ENCODE peak calls at places on chromosomes 3 and 15, in five cellular contexts. U, W, J, Z and L are unnamed samples.

GRCh38 chr3:153164009-153164550 is 2.1 kb downstream of the RAP2B start:
- DNase-seq in U (no peak), W (no peak), J (no peak), Z (no peak), L (no peak)

GRCh38 chr3:139906441-139906840 is 28.5 kb upstream of the CLSTN2 start:
- DNase-seq in Z (peak; percentile 22), J (no peak), U (peak; percentile 30), W (peak; percentile 14), L (peak; percentile 67)

GRCh38 chr3:71641669-71642068 is 58.1 kb upstream of the FOXP1 start:
- DNase-seq in Z (peak; percentile 7), W (peak; percentile 68), U (no peak), J (no peak), L (peak; percentile 49)

GRCh38 chr3:5428607-5429516 is 241.4 kb downstream of the EDEM1 start:
- DNase-seq in U (no peak), W (no peak), Z (no peak), J (no peak), L (no peak)

GRCh38 chr3:182787302-182788036 is 5.8 kb upstream of the ATP11B start:
- DNase-seq in W (no peak), Z (peak; percentile 64), U (no peak), J (no peak), L (no peak)

GRCh38 chr3:113158210-113158609 is 53.1 kb upstream of the BOC start:
- DNase-seq in Z (no peak), U (no peak), W (peak; percentile 6), J (no peak), L (no peak)

GRCh38 chr3:14534379-14535191 is 5.6 kb downstream of the GRIP2 start:
- DNase-seq in W (no peak), J (peak; percentile 33), U (no peak), Z (no peak), L (no peak)

GRCh38 chr3:144051211-144051610 is 79.6 kb downstream of the DIPK2A start:
- DNase-seq in Z (no peak), W (no peak), U (no peak), J (no peak), L (no peak)

GRCh38 chr15:39990706-39991105 is 48.3 kb downstream of the SRP14 start:
- DNase-seq in W (no peak), J (no peak), U (no peak), Z (no peak), L (no peak)

GRCh38 chr3:196641278-196642058 is 2.0 kb downstream of the NRROS start:
- DNase-seq in Z (no peak), W (no peak), U (no peak), J (no peak), L (no peak)

GRCh38 chr15:75842722-75843617 is at the start of gene UBE2Q2:
- DNase-seq in Z (peak; percentile 62), W (peak; percentile 88), U (peak; percentile 70), J (peak; percentile 87), L (peak; percentile 62)
- TF ChIP-seq CTCF in Z (no peak), W (no peak), U (peak; percentile 2), J (no peak), L (no peak)

GRCh38 chr3:12931273-12931905 is 90.0 kb upstream of the RPL32 start:
- DNase-seq in W (no peak), Z (no peak), U (no peak), J (peak; percentile 76), L (no peak)
- H3K27ac ChIP-seq in W (no peak overlapping the region), Z (no peak overlapping the region), U (no peak overlapping the region), J (peak overlapping the region; percentile 91), L (no peak overlapping the region)

DNA sequence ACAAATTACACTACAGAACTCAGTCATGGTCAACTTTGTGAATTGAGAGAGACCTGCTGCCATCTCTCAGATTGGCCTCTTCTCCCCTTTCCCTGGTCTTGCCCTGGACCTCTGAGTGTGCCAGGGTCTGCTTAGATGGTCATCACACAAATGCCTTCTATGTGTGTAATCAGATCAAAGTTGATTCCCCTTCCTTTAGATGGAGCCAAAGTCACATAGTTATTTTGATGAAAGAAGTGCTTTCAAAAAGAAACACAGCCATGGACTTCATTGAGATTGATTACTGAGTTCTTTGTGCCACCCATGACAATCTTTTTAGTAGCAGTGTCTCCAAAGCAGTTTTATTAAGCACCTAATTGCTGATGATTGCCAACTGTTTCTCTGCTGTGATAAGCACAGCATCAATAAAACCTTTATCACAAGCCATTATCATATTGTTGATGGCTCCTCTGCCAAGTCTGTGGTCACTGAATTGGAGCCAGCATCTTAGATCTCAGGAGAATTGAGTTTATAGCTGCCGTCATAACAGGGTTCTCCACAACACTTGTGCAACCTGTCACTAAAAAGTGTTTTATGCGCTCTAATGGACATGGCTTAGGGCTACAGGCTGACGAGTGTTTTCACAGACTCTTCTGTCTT is 149.7 kb upstream of the NUDT16 start:
- DNase-seq in U (no peak), J (no peak), W (peak; percentile 4), Z (no peak), L (no peak)
- TF ChIP-seq CTCF in U (no peak), J (no peak), W (no peak), Z (no peak), L (no peak)

GRCh38 chr3:32447865-32448400 is 54.7 kb downstream of the CMTM6 start:
- DNase-seq in W (no peak), J (no peak), U (no peak), Z (no peak), L (no peak)
- H3K27ac ChIP-seq in W (no peak overlapping the region), J (no peak overlapping the region), U (no peak overlapping the region), Z (no peak overlapping the region), L (no peak overlapping the region)

GRCh38 chr3:114600571-114600970 is 306.7 kb downstream of the TIGIT start:
- DNase-seq in Z (no peak), U (no peak), J (no peak), W (no peak), L (no peak)

GRCh38 chr3:114595521-114596028 is 301.7 kb downstream of the TIGIT start:
- DNase-seq in J (no peak), Z (peak; percentile 24), W (no peak), U (no peak), L (no peak)

GRCh38 chr3:114596147-114596546 is 302.3 kb downstream of the TIGIT start:
- DNase-seq in W (no peak), U (no peak), Z (no peak), J (no peak), L (no peak)

DNA sequence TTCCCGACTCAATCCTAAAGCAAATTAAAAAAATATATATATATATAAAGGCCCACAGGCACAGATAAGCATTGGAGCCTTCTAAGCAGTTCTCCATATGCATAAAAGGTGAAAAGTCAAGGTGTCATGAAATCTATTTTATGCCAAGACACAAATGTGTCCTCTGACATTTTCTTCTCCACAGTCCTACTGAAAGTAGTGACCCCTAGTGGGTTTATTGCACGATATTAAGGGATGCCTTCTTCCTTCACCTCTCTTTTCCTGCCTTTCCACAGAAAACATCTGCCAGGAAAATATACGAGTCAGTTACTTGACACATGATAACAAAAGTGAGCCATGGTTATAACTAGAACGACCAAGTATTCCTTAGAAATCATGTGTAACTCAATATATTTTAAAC is 303.2 kb downstream of the TIGIT start:
- DNase-seq in W (no peak), Z (no peak), J (no peak), U (no peak), L (no peak)
- TF ChIP-seq CTCF in W (peak; percentile 21), Z (peak; percentile 20), J (no peak), U (no peak), L (no peak)

GRCh38 chr3:188316723-188317070 is 162.7 kb downstream of the LPP start:
- DNase-seq in U (no peak), J (no peak), Z (no peak), W (no peak), L (no peak)
- H3K27ac ChIP-seq in U (peak overlapping the region; percentile 37), J (peak overlapping the region; percentile 25), Z (no peak overlapping the region), W (no peak overlapping the region), L (no peak overlapping the region)

GRCh38 chr3:481680-482079 is 285.1 kb downstream of the CHL1 start:
- DNase-seq in Z (no peak), J (no peak), U (no peak), W (no peak), L (no peak)
- TF ChIP-seq CTCF in Z (no peak), J (no peak), U (no peak), W (peak; percentile 19), L (no peak)

GRCh38 chr3:46852329-46852720 is 10.9 kb downstream of the MYL3 start:
- DNase-seq in W (no peak), J (peak; percentile 30), U (no peak), Z (no peak), L (no peak)
- H3K27ac ChIP-seq in W (no peak overlapping the region), J (no peak overlapping the region), U (no peak overlapping the region), Z (no peak overlapping the region), L (no peak overlapping the region)

GRCh38 chr15:72272213-72272996 is at the start of gene PARP6:
- DNase-seq in U (peak; percentile 99), J (peak; percentile 100), W (peak; percentile 100), Z (peak; percentile 97), L (peak; percentile 99)
- TF ChIP-seq CTCF in U (peak; percentile 63), J (peak; percentile 62), W (peak; percentile 75), Z (peak; percentile 67), L (peak; percentile 88)